ENCODE peak calls at places on chromosomes 12 and 14, in eight cellular contexts. A, H, E, G, U, W, R and I are unnamed samples.

GRCh38 chr12:64938179-64938578 is 113.7 kb downstream of the TBC1D30 start:
- DNase-seq in A (no peak), H (no peak), E (no peak), G (no peak), U (no peak), W (no peak), R (no peak), I (no peak)

GRCh38 chr12:9120487-9121184 is 4.9 kb upstream of the A2M start:
- DNase-seq in A (no peak), H (no peak), E (no peak), G (no peak), U (no peak), W (no peak), R (no peak), I (no peak)

GRCh38 chr12:101923049-101923718 is 45.8 kb downstream of the DRAM1 start:
- DNase-seq in A (no peak), H (no peak), E (no peak), G (no peak), U (no peak), W (no peak), R (no peak), I (no peak)

GRCh38 chr12:59929091-59929490 is 333.3 kb downstream of the SLC16A7 start:
- DNase-seq in A (no peak), H (no peak), E (no peak), G (peak), U (peak), W (no peak), R (no peak), I (no peak)

GRCh38 chr12:95548539-95549391 is 2.5 kb downstream of the USP44 start:
- DNase-seq in A (no peak), H (peak), E (peak), G (no peak), U (no peak), W (peak), R (peak), I (peak)

GRCh38 chr12:48773686-48774085 is 15.2 kb downstream of the ADCY6 start:
- DNase-seq in A (no peak), H (no peak), E (no peak), G (no peak), U (no peak), W (no peak), R (no peak), I (no peak)

GRCh38 chr14:24695265-24696241 is 61.6 kb upstream of the GZMB start:
- DNase-seq in A (no peak), H (no peak), E (peak), G (no peak), U (no peak), W (no peak), R (no peak), I (no peak)

GRCh38 chr14:35331605-35332516 is 39.7 kb downstream of the PSMA6 start:
- DNase-seq in A (no peak), H (no peak), E (peak), G (peak), U (no peak), W (peak), R (peak), I (no peak)

GRCh38 chr14:64645220-64645891 is 58.9 kb upstream of the PLEKHG3 start:
- DNase-seq in A (no peak), H (peak), E (peak), G (peak), U (peak), W (peak), R (peak), I (no peak)

GRCh38 chr12:128797119-128798118 is 26.3 kb downstream of the SLC15A4 start:
- DNase-seq in A (no peak), H (no peak), E (no peak), G (peak), U (no peak), W (no peak), R (no peak), I (no peak)

GRCh38 chr12:84727964-84728363 is 184.6 kb downstream of the SLC6A15 start:
- DNase-seq in A (no peak), H (no peak), E (peak), G (no peak), U (no peak), W (peak), R (peak), I (no peak)

GRCh38 chr12:27462151-27462694 is 15.7 kb downstream of the SMCO2 start:
- DNase-seq in A (no peak), H (no peak), E (no peak), G (peak), U (peak), W (no peak), R (no peak), I (no peak)
- H3K4me3 ChIP-seq in A (no peak), H (no peak), E (no peak), G (no peak), U (no peak), W (no peak), R (no peak), I (no peak)

GRCh38 chr12:116133149-116133548 is 144.3 kb downstream of the MED13L start:
- DNase-seq in A (no peak), H (no peak), E (no peak), G (peak), U (no peak), W (peak), R (no peak), I (no peak)
- H3K4me3 ChIP-seq in A (no peak), H (no peak), E (no peak), G (no peak), U (no peak), W (no peak), R (no peak), I (no peak)

GRCh38 chr12:131833288-131833895 is 5.2 kb downstream of the MMP17 start:
- DNase-seq in A (no peak), H (no peak), E (no peak), G (no peak), U (no peak), W (no peak), R (no peak), I (no peak)

GRCh38 chr12:131830335-131831020 is 2.3 kb downstream of the MMP17 start:
- DNase-seq in A (peak), H (peak), E (peak), G (peak), U (no peak), W (peak), R (peak), I (peak)

GRCh38 chr12:131831021-131831571 is 2.9 kb downstream of the MMP17 start:
- DNase-seq in A (no peak), H (no peak), E (peak), G (no peak), U (no peak), W (no peak), R (no peak), I (no peak)

GRCh38 chr12:131832393-131833231 is 4.4 kb downstream of the MMP17 start:
- DNase-seq in A (peak), H (no peak), E (peak), G (peak), U (no peak), W (no peak), R (no peak), I (peak)

DNA sequence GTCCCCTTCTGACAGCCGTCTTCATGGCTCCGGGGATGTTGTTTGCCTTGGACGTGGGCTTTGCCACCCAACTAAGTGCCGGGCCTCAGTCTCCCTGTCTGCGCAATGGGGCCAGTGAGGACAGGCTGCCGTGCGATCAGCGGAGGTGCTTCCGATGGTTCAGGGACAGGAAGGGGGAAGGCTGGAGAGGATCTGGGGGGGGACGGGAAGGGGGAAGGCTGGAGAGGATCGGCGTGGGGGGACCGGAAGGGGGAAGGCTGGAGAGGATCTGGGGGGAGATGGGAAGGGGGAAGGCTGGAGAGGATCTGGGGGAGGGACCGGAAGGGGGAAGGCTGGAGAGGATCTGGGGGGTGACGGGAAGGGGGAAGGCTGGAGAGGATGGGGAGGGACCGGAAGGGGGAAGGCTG is 3.4 kb downstream of the MMP17 start:
- DNase-seq in A (no peak), H (no peak), E (no peak), G (peak), U (peak), W (no peak), R (no peak), I (no peak)
- H3K4me3 ChIP-seq in A (peak), H (no peak), E (no peak), G (peak), U (peak), W (no peak), R (peak), I (peak)

GRCh38 chr14:75660238-75660629 is 442 bp downstream of the ERG28 start:
- DNase-seq in A (no peak), H (no peak), E (no peak), G (no peak), U (no peak), W (no peak), R (no peak), I (no peak)
- H3K4me3 ChIP-seq in A (peak), H (peak), E (peak), G (peak), U (peak), W (peak), R (peak), I (peak)

GRCh38 chr12:6962285-6963015 is 8.0 kb downstream of the PHB2 start:
- DNase-seq in A (no peak), H (no peak), E (no peak), G (no peak), U (no peak), W (peak), R (peak), I (no peak)
- H3K4me3 ChIP-seq in A (no peak), H (no peak), E (no peak), G (no peak), U (no peak), W (peak), R (peak), I (no peak)

DNA sequence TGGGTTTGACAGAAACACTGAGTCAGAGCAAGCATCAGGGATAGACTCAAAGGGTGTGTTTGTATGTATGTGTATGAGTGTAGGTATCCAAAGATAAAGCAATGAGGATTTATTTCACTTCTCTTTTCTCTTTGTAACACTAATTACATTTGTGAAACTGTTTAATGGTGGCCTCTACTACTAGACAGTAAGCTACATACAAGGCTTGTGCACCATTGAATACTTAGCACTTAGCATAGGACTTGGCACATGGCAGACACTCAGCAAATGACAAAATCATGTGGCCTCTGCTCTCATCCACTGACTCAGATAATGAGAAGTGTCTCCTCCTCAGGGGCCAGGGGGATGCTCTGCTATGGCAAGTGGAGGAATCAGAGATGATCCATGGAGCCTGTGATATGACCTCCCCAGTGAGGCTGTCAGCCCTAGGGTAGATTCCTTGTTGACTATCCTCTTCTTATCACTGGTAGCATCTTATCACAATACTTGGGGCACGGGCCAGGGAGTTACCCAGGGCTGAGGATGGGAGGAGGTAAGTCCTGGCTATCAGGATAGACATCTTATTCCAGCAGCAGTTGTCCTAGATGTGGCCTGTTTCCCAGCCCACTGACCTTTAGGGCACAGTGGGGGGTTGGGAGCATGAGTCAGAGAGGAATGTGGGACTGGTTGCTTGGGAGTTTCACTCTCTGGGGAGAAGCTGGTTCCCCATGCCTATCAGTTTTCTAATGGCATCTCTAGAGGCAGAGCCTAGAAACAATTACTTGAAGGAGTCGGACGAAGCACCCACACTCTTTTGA is 71.2 kb upstream of the HOXC13 start:
- DNase-seq in A (no peak), H (no peak), E (peak), G (peak), U (no peak), W (peak), R (peak), I (no peak)
- H3K4me3 ChIP-seq in A (no peak), H (no peak), E (no peak), G (no peak), U (no peak), W (no peak), R (no peak), I (no peak)

GRCh38 chr14:75128596-75128990 is 1.7 kb upstream of the NEK9 start:
- DNase-seq in A (no peak), H (no peak), E (no peak), G (no peak), U (no peak), W (no peak), R (no peak), I (no peak)

GRCh38 chr14:75125617-75126016 is 1.2 kb downstream of the NEK9 start:
- DNase-seq in A (no peak), H (no peak), E (no peak), G (peak), U (no peak), W (peak), R (no peak), I (no peak)

GRCh38 chr14:75126679-75127473 is at the start of gene NEK9:
- DNase-seq in A (peak), H (peak), E (peak), G (peak), U (no peak), W (peak), R (peak), I (peak)

GRCh38 chr14:75126121-75126544 is 715 bp downstream of the NEK9 start:
- DNase-seq in A (no peak), H (no peak), E (no peak), G (no peak), U (no peak), W (no peak), R (no peak), I (no peak)

GRCh38 chr14:75127903-75128595 is 1.2 kb upstream of the NEK9 start:
- DNase-seq in A (no peak), H (no peak), E (no peak), G (no peak), U (no peak), W (no peak), R (no peak), I (no peak)
- H3K4me3 ChIP-seq in A (peak), H (peak), E (peak), G (peak), U (peak), W (no peak), R (peak), I (peak)

GRCh38 chr14:92800525-92800924 is 6.4 kb downstream of the GOLGA5 start:
- DNase-seq in A (no peak), H (no peak), E (no peak), G (peak), U (no peak), W (no peak), R (no peak), I (no peak)
- H3K4me3 ChIP-seq in A (no peak), H (no peak), E (peak), G (no peak), U (no peak), W (no peak), R (no peak), I (no peak)

GRCh38 chr12:119182701-119183493 is 4.2 kb downstream of the HSPB8 start:
- DNase-seq in A (no peak), H (no peak), E (no peak), G (no peak), U (no peak), W (peak), R (no peak), I (peak)

GRCh38 chr12:119180380-119181040 is 1.8 kb downstream of the HSPB8 start:
- DNase-seq in A (peak), H (no peak), E (peak), G (peak), U (no peak), W (no peak), R (no peak), I (peak)

GRCh38 chr12:119181944-119182343 is 3.2 kb downstream of the HSPB8 start:
- DNase-seq in A (no peak), H (no peak), E (no peak), G (no peak), U (no peak), W (no peak), R (no peak), I (no peak)

GRCh38 chr12:119179335-119180021 is 747 bp downstream of the HSPB8 start:
- DNase-seq in A (no peak), H (no peak), E (peak), G (peak), U (no peak), W (peak), R (peak), I (no peak)

GRCh38 chr12:119181202-119181601 is 2.5 kb downstream of the HSPB8 start:
- DNase-seq in A (no peak), H (no peak), E (no peak), G (no peak), U (no peak), W (no peak), R (no peak), I (no peak)
- H3K4me3 ChIP-seq in A (peak), H (no peak), E (peak), G (peak), U (no peak), W (no peak), R (no peak), I (peak)

GRCh38 chr14:55052259-55052930 is 948 bp downstream of the MAPK1IP1L start:
- DNase-seq in A (no peak), H (no peak), E (no peak), G (peak), U (no peak), W (peak), R (peak), I (no peak)
- H3K4me3 ChIP-seq in A (peak), H (peak), E (peak), G (peak), U (peak), W (peak), R (peak), I (peak)